ENCODE peak calls at places on chromosomes 7 and 10, in seven cellular contexts. B, G, H, F, Z, X and U are unnamed samples.

GRCh38 chr7:66964391-66964790 is 31.0 kb downstream of the SBDS start:
- DNase-seq in G (no peak), B (no peak), H (no peak), F (no peak), Z (no peak), X (no peak), U (peak)

GRCh38 chr7:25820432-25821040 is 331.5 kb upstream of the NFE2L3 start:
- DNase-seq in X (no peak), G (peak), B (no peak), F (no peak), H (no peak), Z (no peak), U (peak)

GRCh38 chr7:22395222-22395621 is 38.3 kb upstream of the RAPGEF5 start:
- DNase-seq in H (no peak), B (no peak), F (no peak), G (no peak), X (no peak), Z (no peak), U (no peak)

GRCh38 chr10:29668628-29669027 is 33.9 kb upstream of the SVIL start:
- DNase-seq in X (no peak), F (no peak), Z (no peak), G (no peak), H (peak), B (no peak), U (peak)

GRCh38 chr7:141039366-141039765 is 24.6 kb upstream of the MRPS33 start:
- DNase-seq in G (no peak), Z (no peak), X (no peak), F (no peak), B (no peak), H (peak), U (peak)

GRCh38 chr7:54629771-54630170 is 87.6 kb downstream of the VSTM2A start:
- DNase-seq in H (no peak), F (no peak), G (no peak), X (no peak), B (no peak), Z (no peak), U (no peak)

GRCh38 chr10:133313192-133313591 is 4.5 kb downstream of the ZNF511 start:
- DNase-seq in H (no peak), Z (peak), X (no peak), B (no peak), G (no peak), F (no peak), U (no peak)

GRCh38 chr7:37247881-37248280 is 200.8 kb downstream of the ELMO1 start:
- DNase-seq in B (no peak), H (no peak), X (no peak), F (no peak), Z (no peak), G (no peak), U (peak)

GRCh38 chr7:98049034-98049433 is 57.6 kb upstream of the LMTK2 start:
- DNase-seq in B (no peak), F (no peak), H (no peak), Z (no peak), G (no peak), X (no peak), U (peak)

GRCh38 chr10:46254467-46254866 is 32.3 kb upstream of the ANTXRL start:
- DNase-seq in X (no peak), G (no peak), B (no peak), F (no peak), H (no peak), Z (no peak), U (no peak)

GRCh38 chr10:112159469-112159868 is 24.1 kb downstream of the GPAM start:
- DNase-seq in F (no peak), B (no peak), H (no peak), G (no peak), Z (no peak), X (no peak), U (no peak)

GRCh38 chr10:17644485-17644964 is 574 bp downstream of the STAM start:
- DNase-seq in X (no peak), Z (no peak), G (no peak), B (no peak), F (no peak), H (peak), U (peak)

GRCh38 chr10:64732372-64732715 is 1211.1 kb downstream of the REEP3 start:
- DNase-seq in B (no peak), X (no peak), G (no peak), Z (no peak), F (no peak), H (no peak), U (no peak)

GRCh38 chr10:70500812-70501301 is 22.3 kb downstream of the PALD1 start:
- DNase-seq in Z (no peak), X (no peak), G (no peak), F (no peak), B (no peak), H (no peak), U (no peak)

GRCh38 chr7:32048970-32049369 is 21.2 kb downstream of the PDE1C start:
- DNase-seq in X (no peak), F (no peak), G (no peak), B (no peak), H (no peak), Z (no peak), U (peak)

GRCh38 chr7:1268076-1268815 is 35.6 kb downstream of the UNCX start:
- DNase-seq in G (no peak), H (no peak), X (no peak), Z (peak), F (no peak), B (no peak), U (no peak)

GRCh38 chr7:148472406-148472805 is 118.2 kb upstream of the C7orf33 start:
- DNase-seq in G (no peak), B (no peak), F (no peak), H (no peak), X (no peak), Z (no peak), U (peak)

GRCh38 chr10:112950714-112951348 is 784 bp downstream of the TCF7L2 start:
- DNase-seq in G (peak), X (peak), B (no peak), H (peak), F (no peak), Z (no peak), U (peak)

GRCh38 chr10:96367470-96367869 is 8.7 kb upstream of the OPALIN start:
- DNase-seq in H (no peak), X (no peak), B (no peak), F (no peak), Z (no peak), G (no peak), U (no peak)

GRCh38 chr10:100894589-100895294 is 18.0 kb upstream of the SLF2 start:
- DNase-seq in B (no peak), Z (no peak), F (no peak), H (no peak), X (no peak), G (no peak), U (no peak)

GRCh38 chr7:84614821-84615506 is 420.4 kb upstream of the SEMA3A start:
- DNase-seq in Z (no peak), B (no peak), X (no peak), F (no peak), G (no peak), H (no peak), U (no peak)

GRCh38 chr10:34290412-34291082 is 524.5 kb downstream of the PARD3 start:
- DNase-seq in Z (no peak), B (peak), F (no peak), X (no peak), H (peak), G (no peak), U (no peak)

GRCh38 chr7:99975782-99976521 is at the start of gene AZGP1:
- DNase-seq in F (no peak), H (no peak), Z (no peak), X (no peak), G (no peak), B (no peak), U (no peak)

GRCh38 chr7:54419209-54419608 is 123.0 kb upstream of the VSTM2A start:
- DNase-seq in G (no peak), H (no peak), X (no peak), Z (peak), F (no peak), B (no peak), U (no peak)

GRCh38 chr10:98212204-98212603 is 55.8 kb downstream of the LOXL4 start:
- DNase-seq in G (no peak), B (no peak), Z (no peak), X (no peak), H (no peak), F (no peak), U (no peak)

GRCh38 chr10:88687853-88688467 is 18.1 kb upstream of the LIPK start:
- DNase-seq in X (no peak), Z (no peak), G (no peak), H (peak), F (no peak), B (no peak), U (peak)

GRCh38 chr7:116953727-116954442 is 584 bp downstream of the ST7 start:
- DNase-seq in Z (no peak), X (peak), G (peak), H (peak), F (peak), B (peak), U (peak)

GRCh38 chr10:96133135-96133534 is 3.0 kb downstream of the ZNF518A start:
- DNase-seq in X (no peak), F (no peak), Z (no peak), B (no peak), H (peak), G (no peak), U (peak)

GRCh38 chr10:7161484-7162283 is 249.2 kb downstream of the SFMBT2 start:
- DNase-seq in X (no peak), F (no peak), B (no peak), G (no peak), Z (no peak), H (no peak), U (no peak)

GRCh38 chr7:102431617-102432298 is 1.6 kb upstream of the ORAI2 start:
- DNase-seq in G (peak), B (no peak), F (peak), X (peak), Z (no peak), H (no peak), U (peak)

GRCh38 chr10:656883-657282 is 32.6 kb downstream of the DIP2C start:
- DNase-seq in Z (no peak), G (no peak), B (no peak), F (no peak), H (no peak), X (no peak), U (no peak)

GRCh38 chr7:95980073-95980655 is 207.8 kb downstream of the DYNC1I1 start:
- DNase-seq in F (no peak), X (no peak), B (no peak), H (no peak), G (no peak), Z (no peak), U (no peak)

GRCh38 chr7:151570366-151570915 is 50.7 kb upstream of the RHEB start:
- DNase-seq in Z (no peak), H (no peak), B (no peak), F (no peak), X (no peak), G (no peak), U (no peak)

GRCh38 chr10:11145498-11145855 is 127.8 kb downstream of the CELF2 start:
- DNase-seq in B (no peak), Z (no peak), G (peak), X (peak), F (peak), H (no peak), U (no peak)

GRCh38 chr10:72719941-72720592 is 28.1 kb downstream of the MCU start:
- DNase-seq in G (no peak), H (no peak), F (no peak), X (no peak), B (no peak), Z (no peak), U (no peak)

GRCh38 chr7:38950309-38950708 is 27.4 kb upstream of the POU6F2 start:
- DNase-seq in X (no peak), H (no peak), F (no peak), Z (no peak), G (no peak), B (no peak), U (no peak)